ENCODE peak calls at places on chromosomes 7 and 10, in six cellular contexts. A, B, G, J, Y and K are unnamed samples.

GRCh38 chr10:26407406-26407969 is 30.7 kb upstream of the APBB1IP start:
- DNase-seq in G (peak; percentile 27), B (no peak), J (no peak), Y (peak; percentile 70), A (no peak), K (peak; percentile 96)

GRCh38 chr10:29525762-29526161 is 109.0 kb downstream of the SVIL start:
- DNase-seq in G (no peak), B (no peak), A (no peak), Y (no peak), J (no peak), K (no peak)

GRCh38 chr10:31822616-31823318 is 105.9 kb downstream of the ARHGAP12 start:
- DNase-seq in Y (no peak), G (no peak), J (no peak), A (no peak), B (no peak), K (no peak)

GRCh38 chr7:22751341-22751740 is 24.3 kb downstream of the IL6 start:
- DNase-seq in Y (peak; percentile 28), B (no peak), A (no peak), J (no peak), G (no peak), K (no peak)

GRCh38 chr10:70308121-70309060 is 24.6 kb upstream of the NPFFR1 start:
- DNase-seq in A (no peak), G (no peak), B (no peak), Y (no peak), J (no peak), K (no peak)

GRCh38 chr10:27760867-27761266 is 15.2 kb upstream of the MKX start:
- DNase-seq in G (no peak), B (no peak), Y (no peak), A (no peak), J (no peak), K (no peak)

GRCh38 chr7:93337047-93337446 is 104.9 kb downstream of the VPS50 start:
- DNase-seq in J (no peak), A (peak; percentile 65), G (peak; percentile 32), B (no peak), Y (no peak), K (peak; percentile 11)

GRCh38 chr10:54434782-54435181 is 366.2 kb downstream of the PCDH15 start:
- DNase-seq in J (no peak), G (no peak), B (no peak), Y (no peak), A (no peak), K (no peak)

GRCh38 chr10:110530131-110530831 is 32.6 kb downstream of the DUSP5 start:
- DNase-seq in J (peak; percentile 86), A (peak; percentile 32), Y (peak; percentile 60), B (no peak), G (peak; percentile 97), K (peak; percentile 76)

GRCh38 chr10:88389456-88389855 is 193.7 kb downstream of the RNLS start:
- DNase-seq in Y (peak; percentile 69), G (peak; percentile 42), B (peak; percentile 73), J (no peak), A (no peak), K (no peak)

GRCh38 chr7:46681865-46682503 is 760.9 kb upstream of the IGFBP3 start:
- DNase-seq in Y (no peak), A (no peak), J (no peak), B (no peak), G (no peak), K (no peak)

GRCh38 chr7:132055331-132056120 is 499.1 kb upstream of the PODXL start:
- DNase-seq in J (peak; percentile 14), G (no peak), A (no peak), Y (no peak), B (no peak), K (no peak)

DNA sequence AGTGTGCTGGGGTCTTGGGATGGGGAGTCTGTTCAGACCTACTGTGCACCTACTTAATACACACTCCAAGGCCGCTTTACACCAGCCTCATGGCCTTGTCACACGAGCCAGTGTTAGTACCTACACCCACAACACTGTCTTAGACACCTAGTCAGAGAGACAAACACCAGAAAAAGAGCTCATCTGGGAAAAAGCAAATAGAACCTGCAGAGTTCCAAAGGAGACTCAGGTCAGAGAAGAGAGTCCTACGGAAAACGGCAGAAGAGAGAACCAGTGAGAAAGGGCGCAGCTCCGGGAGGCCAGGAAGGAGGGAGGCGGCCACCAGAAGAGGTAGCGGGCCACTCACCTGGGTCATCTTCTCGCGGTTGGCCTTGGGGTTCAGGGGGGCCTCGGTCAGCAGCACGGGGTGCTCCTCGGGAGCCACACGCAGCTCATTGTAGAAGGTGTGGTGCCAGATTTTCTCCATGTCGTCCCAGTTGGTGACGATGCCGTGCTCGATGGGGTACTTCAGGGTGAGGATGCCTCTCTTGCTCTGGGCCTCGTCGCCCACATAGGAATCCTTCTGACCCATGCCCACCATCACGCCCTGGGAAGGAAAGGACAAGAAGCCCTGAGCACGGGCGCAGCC is 105.3 kb upstream of the TNRC18 start:
- DNase-seq in A (no peak), J (no peak), Y (peak; percentile 34), B (no peak), G (no peak), K (no peak)
- H4K8ac ChIP-seq in A (no peak overlapping the region), J (peak overlapping the region; percentile 90), Y (peak overlapping the region; percentile 57), B (no peak overlapping the region), G (no peak overlapping the region), K (peak overlapping the region; percentile 73)

DNA sequence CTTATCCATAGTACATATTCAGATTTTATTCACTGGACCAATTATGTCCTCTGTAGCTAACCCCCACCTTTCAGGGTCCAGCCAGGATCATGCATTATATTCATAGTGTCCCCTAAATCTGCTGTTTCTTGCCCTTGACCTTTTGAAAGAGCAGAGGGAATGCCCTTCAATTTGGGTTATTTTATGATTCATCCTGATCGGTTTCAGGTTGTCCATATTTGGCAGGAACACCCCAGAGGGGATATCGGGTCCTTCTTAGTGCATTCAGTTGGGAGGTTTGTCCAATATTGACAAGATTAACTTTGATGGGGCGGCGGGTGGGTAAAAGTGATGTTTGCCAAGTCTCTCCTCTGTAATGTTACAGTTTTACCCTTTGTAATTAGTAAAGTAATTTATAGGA is 60.9 kb downstream of the SHH start:
- DNase-seq in B (no peak), G (no peak), Y (no peak), A (no peak), J (no peak), K (no peak)
- H3K4me2 ChIP-seq in B (no peak overlapping the region), G (no peak overlapping the region), Y (no peak overlapping the region), A (no peak overlapping the region), J (no peak overlapping the region), K (no peak overlapping the region)

DNA sequence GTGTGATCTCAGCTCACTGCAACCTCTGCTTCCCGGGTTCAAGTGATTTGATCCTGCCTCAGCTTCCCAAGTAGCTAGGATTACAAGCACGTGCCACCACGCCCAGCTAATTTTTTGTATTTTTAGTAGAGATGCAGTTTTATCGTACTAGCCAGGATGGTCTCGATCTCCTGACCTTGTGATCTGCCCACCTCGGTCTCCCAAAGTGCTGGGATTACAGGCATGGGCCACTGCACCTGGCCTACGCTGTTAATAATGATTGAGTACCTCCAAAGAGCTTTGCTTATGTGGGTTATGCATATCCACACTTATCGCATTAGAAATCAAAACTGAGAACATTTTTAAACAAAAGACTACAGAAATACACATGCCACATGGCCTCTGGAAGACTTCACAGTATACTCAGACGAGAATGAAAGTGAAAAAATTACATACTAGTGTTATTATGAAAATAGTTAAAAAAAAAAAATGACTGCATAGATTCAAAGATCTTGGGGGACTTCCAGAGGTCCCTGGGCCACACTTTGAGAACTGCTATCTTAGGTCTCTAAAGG is 25.4 kb downstream of the RPP38 start:
- DNase-seq in G (no peak), Y (peak; percentile 36), A (no peak), J (no peak), B (no peak), K (no peak)
- H3K4me3 ChIP-seq in G (no peak overlapping the region), Y (no peak overlapping the region), A (no peak overlapping the region), J (no peak overlapping the region), B (no peak overlapping the region), K (no peak overlapping the region)

GRCh38 chr7:141763797-141764196 is at the start of gene TAS2R3:
- DNase-seq in G (no peak), Y (no peak), J (no peak), B (no peak), A (no peak), K (no peak)
- H4K8ac ChIP-seq in G (no peak within 1 kb of the TSS), Y (no peak within 1 kb of the TSS), J (no peak within 1 kb of the TSS), B (no peak within 1 kb of the TSS), A (no peak within 1 kb of the TSS), K (no peak within 1 kb of the TSS)

GRCh38 chr7:158531661-158532060 is 56.0 kb downstream of the PTPRN2 start:
- DNase-seq in J (no peak), Y (no peak), A (no peak), B (no peak), G (no peak), K (no peak)

GRCh38 chr7:158535079-158535478 is 52.5 kb downstream of the PTPRN2 start:
- DNase-seq in A (no peak), J (no peak), Y (no peak), G (no peak), B (no peak), K (no peak)

GRCh38 chr7:158534598-158534997 is 53.0 kb downstream of the PTPRN2 start:
- DNase-seq in J (no peak), Y (no peak), G (no peak), B (no peak), A (no peak), K (no peak)

GRCh38 chr7:158532093-158532627 is 55.5 kb downstream of the PTPRN2 start:
- DNase-seq in B (no peak), Y (no peak), A (no peak), J (no peak), G (no peak), K (no peak)

GRCh38 chr7:158533386-158534133 is 54.1 kb downstream of the PTPRN2 start:
- DNase-seq in Y (no peak), B (no peak), A (no peak), J (no peak), G (no peak), K (no peak)
- H3K4me2 ChIP-seq in Y (no peak overlapping the region), B (no peak overlapping the region), A (no peak overlapping the region), J (no peak overlapping the region), G (no peak overlapping the region), K (no peak overlapping the region)

DNA sequence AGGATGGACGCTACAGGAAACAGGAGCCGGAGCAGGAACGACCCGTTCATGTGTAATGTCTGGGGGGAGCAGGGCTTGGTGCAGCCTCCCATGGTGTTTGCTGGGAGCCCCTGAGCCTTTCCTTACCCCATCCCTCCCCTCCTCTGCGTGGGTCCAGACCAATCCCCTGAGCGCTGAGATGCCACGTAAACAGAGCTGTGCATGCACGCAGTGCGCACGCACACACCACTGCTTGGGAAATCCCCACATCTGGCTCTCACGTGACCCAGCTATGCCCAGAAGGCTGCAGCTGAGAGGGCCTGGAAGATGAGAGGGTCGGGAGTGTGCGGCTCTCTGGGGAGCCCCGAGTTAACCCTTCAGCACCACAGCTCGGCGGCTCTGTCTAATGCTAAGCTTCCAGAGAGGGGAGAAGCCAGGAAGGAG is 177.3 kb downstream of the SH3PXD2A start:
- DNase-seq in J (no peak), Y (peak; percentile 99), G (no peak), B (peak; percentile 100), A (no peak), K (peak; percentile 96)
- H3K4me3 ChIP-seq in J (no peak overlapping the region), Y (peak overlapping the region; percentile 76), G (no peak overlapping the region), B (peak overlapping the region; percentile 46), A (no peak overlapping the region), K (no peak overlapping the region)